ENCODE peak calls at places on chromosomes 3 and 15, in seven cellular contexts. One of them, this sample, is unnamed.

GRCh38 chr3:32797776-32798175 is 20.0 kb upstream of the TRIM71 start:
- DNase-seq in body of pancreas: no peak
- DNase-seq in GM23338: no peak
- DNase-seq in cardiac muscle cell: no peak
- DNase-seq in right lobe of liver: no peak
- DNase-seq in upper lobe of right lung: no peak
- DNase-seq in fibroblast of pulmonary artery: no peak
- DNase-seq in this sample: no peak

GRCh38 chr15:22887157-22887951 is 48.9 kb downstream of the NIPA2 start:
- DNase-seq in body of pancreas: no peak
- DNase-seq in GM23338: no peak
- DNase-seq in cardiac muscle cell: peak
- DNase-seq in right lobe of liver: no peak
- DNase-seq in upper lobe of right lung: no peak
- DNase-seq in fibroblast of pulmonary artery: peak
- DNase-seq in this sample: peak

GRCh38 chr3:160616721-160617120 is 51.4 kb upstream of the KPNA4 start:
- DNase-seq in body of pancreas: no peak
- DNase-seq in GM23338: no peak
- DNase-seq in cardiac muscle cell: peak
- DNase-seq in right lobe of liver: no peak
- DNase-seq in upper lobe of right lung: no peak
- DNase-seq in fibroblast of pulmonary artery: peak
- DNase-seq in this sample: peak

GRCh38 chr3:169771651-169772529 is 1.3 kb upstream of the MYNN start:
- DNase-seq in body of pancreas: peak
- DNase-seq in GM23338: peak
- DNase-seq in cardiac muscle cell: peak
- DNase-seq in right lobe of liver: peak
- DNase-seq in upper lobe of right lung: no peak
- DNase-seq in fibroblast of pulmonary artery: peak
- DNase-seq in this sample: peak

GRCh38 chr3:151553873-151554272 is 93.0 kb upstream of the IGSF10 start:
- DNase-seq in body of pancreas: no peak
- DNase-seq in GM23338: no peak
- DNase-seq in cardiac muscle cell: peak
- DNase-seq in right lobe of liver: no peak
- DNase-seq in upper lobe of right lung: no peak
- DNase-seq in fibroblast of pulmonary artery: peak
- DNase-seq in this sample: no peak

GRCh38 chr3:177333535-177334495 is 136.5 kb upstream of the TBL1XR1 start:
- DNase-seq in body of pancreas: no peak
- DNase-seq in GM23338: no peak
- DNase-seq in cardiac muscle cell: peak
- DNase-seq in right lobe of liver: no peak
- DNase-seq in upper lobe of right lung: no peak
- DNase-seq in fibroblast of pulmonary artery: no peak
- DNase-seq in this sample: no peak

GRCh38 chr3:98763814-98764691 is 913 bp downstream of the ST3GAL6 start:
- DNase-seq in body of pancreas: no peak
- DNase-seq in GM23338: no peak
- DNase-seq in cardiac muscle cell: peak
- DNase-seq in right lobe of liver: no peak
- DNase-seq in upper lobe of right lung: no peak
- DNase-seq in fibroblast of pulmonary artery: peak
- DNase-seq in this sample: no peak

GRCh38 chr3:126962756-126963155 is 20.2 kb upstream of the PLXNA1 start:
- DNase-seq in body of pancreas: no peak
- DNase-seq in GM23338: no peak
- DNase-seq in cardiac muscle cell: no peak
- DNase-seq in right lobe of liver: peak
- DNase-seq in upper lobe of right lung: no peak
- DNase-seq in fibroblast of pulmonary artery: no peak
- DNase-seq in this sample: no peak

GRCh38 chr3:14124223-14124614 is 451 bp downstream of the CHCHD4 start:
- DNase-seq in body of pancreas: peak
- DNase-seq in GM23338: peak
- DNase-seq in cardiac muscle cell: peak
- DNase-seq in right lobe of liver: peak
- DNase-seq in upper lobe of right lung: peak
- DNase-seq in fibroblast of pulmonary artery: peak
- DNase-seq in this sample: no peak

GRCh38 chr3:113933746-113934145 is 14.1 kb upstream of the ZDHHC23 start:
- DNase-seq in body of pancreas: no peak
- DNase-seq in GM23338: no peak
- DNase-seq in cardiac muscle cell: no peak
- DNase-seq in right lobe of liver: no peak
- DNase-seq in upper lobe of right lung: no peak
- DNase-seq in fibroblast of pulmonary artery: no peak
- DNase-seq in this sample: no peak

GRCh38 chr3:152405915-152406802 is 137.4 kb downstream of the MBNL1 start:
- DNase-seq in body of pancreas: no peak
- DNase-seq in GM23338: no peak
- DNase-seq in cardiac muscle cell: peak
- DNase-seq in right lobe of liver: no peak
- DNase-seq in upper lobe of right lung: no peak
- DNase-seq in fibroblast of pulmonary artery: peak
- DNase-seq in this sample: peak

GRCh38 chr3:105398407-105398806 is 31.7 kb downstream of the ALCAM start:
- DNase-seq in body of pancreas: no peak
- DNase-seq in GM23338: no peak
- DNase-seq in cardiac muscle cell: no peak
- DNase-seq in right lobe of liver: no peak
- DNase-seq in upper lobe of right lung: no peak
- DNase-seq in fibroblast of pulmonary artery: no peak
- DNase-seq in this sample: no peak

GRCh38 chr3:136728918-136729317 is 23.3 kb downstream of the STAG1 start:
- DNase-seq in body of pancreas: no peak
- DNase-seq in GM23338: peak
- DNase-seq in cardiac muscle cell: peak
- DNase-seq in right lobe of liver: no peak
- DNase-seq in upper lobe of right lung: no peak
- DNase-seq in fibroblast of pulmonary artery: peak
- DNase-seq in this sample: peak

GRCh38 chr3:160402249-160403027 is 3.0 kb downstream of the SMC4 start:
- DNase-seq in body of pancreas: no peak
- DNase-seq in GM23338: no peak
- DNase-seq in cardiac muscle cell: peak
- DNase-seq in right lobe of liver: no peak
- DNase-seq in upper lobe of right lung: no peak
- DNase-seq in fibroblast of pulmonary artery: peak
- DNase-seq in this sample: peak

GRCh38 chr3:158313344-158313927 is 203.5 kb downstream of the RSRC1 start:
- DNase-seq in body of pancreas: no peak
- DNase-seq in GM23338: peak
- DNase-seq in cardiac muscle cell: peak
- DNase-seq in right lobe of liver: no peak
- DNase-seq in upper lobe of right lung: no peak
- DNase-seq in fibroblast of pulmonary artery: peak
- DNase-seq in this sample: peak

GRCh38 chr15:41695750-41696436 is 35.7 kb downstream of the MGA start:
- DNase-seq in body of pancreas: no peak
- DNase-seq in GM23338: peak
- DNase-seq in cardiac muscle cell: peak
- DNase-seq in right lobe of liver: no peak
- DNase-seq in upper lobe of right lung: no peak
- DNase-seq in fibroblast of pulmonary artery: peak
- DNase-seq in this sample: peak

GRCh38 chr3:189109145-189109544 is 62.6 kb upstream of the TPRG1 start:
- DNase-seq in body of pancreas: no peak
- DNase-seq in GM23338: no peak
- DNase-seq in cardiac muscle cell: no peak
- DNase-seq in right lobe of liver: no peak
- DNase-seq in upper lobe of right lung: no peak
- DNase-seq in fibroblast of pulmonary artery: no peak
- DNase-seq in this sample: no peak

GRCh38 chr3:119170821-119171220 is 2.6 kb upstream of the UPK1B start:
- DNase-seq in body of pancreas: no peak
- DNase-seq in GM23338: no peak
- DNase-seq in cardiac muscle cell: no peak
- DNase-seq in right lobe of liver: no peak
- DNase-seq in upper lobe of right lung: no peak
- DNase-seq in fibroblast of pulmonary artery: no peak
- DNase-seq in this sample: no peak

GRCh38 chr3:150384517-150385212 is 23.4 kb upstream of the TSC22D2 start:
- DNase-seq in body of pancreas: no peak
- DNase-seq in GM23338: peak
- DNase-seq in cardiac muscle cell: peak
- DNase-seq in right lobe of liver: peak
- DNase-seq in upper lobe of right lung: peak
- DNase-seq in fibroblast of pulmonary artery: no peak
- DNase-seq in this sample: peak
- H3K4me3 ChIP-seq in body of pancreas: no peak
- H3K4me3 ChIP-seq in GM23338: peak
- H3K4me3 ChIP-seq in cardiac muscle cell: no peak
- H3K4me3 ChIP-seq in right lobe of liver: no peak
- H3K4me3 ChIP-seq in upper lobe of right lung: peak
- H3K4me3 ChIP-seq in fibroblast of pulmonary artery: no peak
- H3K4me3 ChIP-seq in this sample: no peak

DNA sequence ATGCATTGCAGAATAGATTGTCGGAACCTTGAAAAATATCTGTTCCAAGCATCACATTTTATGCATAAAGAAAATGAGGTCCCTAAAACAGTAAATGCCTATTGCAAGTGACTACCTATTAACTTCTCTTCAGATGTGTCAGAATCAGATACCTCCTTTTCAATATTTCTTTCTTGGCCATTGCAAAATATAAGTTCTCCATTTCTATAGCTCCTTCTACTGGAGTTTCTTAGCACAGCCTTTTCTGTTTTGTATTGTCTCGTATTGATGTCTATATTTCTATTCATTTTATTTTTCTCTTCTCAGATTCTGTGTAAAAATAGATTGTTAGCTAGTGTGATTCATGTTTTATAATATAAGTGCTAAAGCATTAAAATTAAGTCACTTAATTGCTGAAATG is 63.4 kb downstream of the PPARG start:
- DNase-seq in body of pancreas: no peak
- DNase-seq in GM23338: no peak
- DNase-seq in cardiac muscle cell: no peak
- DNase-seq in right lobe of liver: no peak
- DNase-seq in upper lobe of right lung: no peak
- DNase-seq in fibroblast of pulmonary artery: peak
- DNase-seq in this sample: no peak
- TF ChIP-seq CTCF in body of pancreas: no peak
- TF ChIP-seq CTCF in GM23338: no peak
- TF ChIP-seq CTCF in cardiac muscle cell: peak
- TF ChIP-seq CTCF in right lobe of liver: no peak
- TF ChIP-seq CTCF in upper lobe of right lung: no peak
- TF ChIP-seq CTCF in fibroblast of pulmonary artery: peak
- TF ChIP-seq CTCF in this sample: peak

GRCh38 chr3:12192173-12192572 is 33.5 kb upstream of the TIMP4 start:
- DNase-seq in body of pancreas: no peak
- DNase-seq in GM23338: no peak
- DNase-seq in cardiac muscle cell: no peak
- DNase-seq in right lobe of liver: no peak
- DNase-seq in upper lobe of right lung: no peak
- DNase-seq in fibroblast of pulmonary artery: no peak
- DNase-seq in this sample: no peak
- H3K4me3 ChIP-seq in body of pancreas: no peak
- H3K4me3 ChIP-seq in GM23338: no peak
- H3K4me3 ChIP-seq in cardiac muscle cell: no peak
- H3K4me3 ChIP-seq in right lobe of liver: no peak
- H3K4me3 ChIP-seq in upper lobe of right lung: no peak
- H3K4me3 ChIP-seq in fibroblast of pulmonary artery: no peak
- H3K4me3 ChIP-seq in this sample: no peak

DNA sequence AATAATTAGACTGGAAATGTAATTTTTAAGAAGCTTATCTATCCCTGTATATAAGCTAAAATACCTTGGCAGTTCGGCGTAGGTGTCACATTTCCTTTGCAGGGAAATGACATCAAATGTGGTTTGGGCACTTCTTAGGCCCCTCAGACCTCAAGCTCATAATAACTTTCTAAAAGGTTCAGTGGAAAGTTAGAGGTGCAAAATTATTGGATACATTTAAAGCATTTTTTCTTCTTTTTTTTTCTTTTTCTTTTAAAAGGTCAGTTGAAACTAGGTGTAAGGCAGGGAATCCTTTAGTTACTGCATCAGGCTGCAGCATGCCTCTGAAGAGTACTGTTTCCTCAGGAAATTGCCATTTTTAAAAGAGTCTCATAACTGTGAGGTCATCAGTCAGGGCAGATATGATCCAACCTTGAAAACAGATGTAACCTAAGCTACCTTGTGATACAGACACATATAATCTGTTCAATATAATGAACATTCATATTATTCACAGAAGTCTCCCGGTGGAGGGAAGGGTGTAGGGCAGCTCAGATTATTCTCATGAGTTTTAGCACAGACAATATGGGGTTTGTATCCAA is 4.8 kb downstream of the SACM1L start:
- DNase-seq in body of pancreas: no peak
- DNase-seq in GM23338: no peak
- DNase-seq in cardiac muscle cell: no peak
- DNase-seq in right lobe of liver: no peak
- DNase-seq in upper lobe of right lung: no peak
- DNase-seq in fibroblast of pulmonary artery: no peak
- DNase-seq in this sample: no peak
- TF ChIP-seq CTCF in body of pancreas: no peak
- TF ChIP-seq CTCF in GM23338: peak
- TF ChIP-seq CTCF in cardiac muscle cell: no peak
- TF ChIP-seq CTCF in right lobe of liver: no peak
- TF ChIP-seq CTCF in upper lobe of right lung: no peak
- TF ChIP-seq CTCF in fibroblast of pulmonary artery: no peak
- TF ChIP-seq CTCF in this sample: peak

GRCh38 chr3:50242778-50243551 is 7.0 kb downstream of the GNAI2 start:
- DNase-seq in body of pancreas: no peak
- DNase-seq in GM23338: peak
- DNase-seq in cardiac muscle cell: peak
- DNase-seq in right lobe of liver: peak
- DNase-seq in upper lobe of right lung: peak
- DNase-seq in fibroblast of pulmonary artery: peak
- DNase-seq in this sample: peak
- H3K4me3 ChIP-seq in body of pancreas: no peak
- H3K4me3 ChIP-seq in GM23338: peak
- H3K4me3 ChIP-seq in cardiac muscle cell: no peak
- H3K4me3 ChIP-seq in right lobe of liver: no peak
- H3K4me3 ChIP-seq in upper lobe of right lung: peak
- H3K4me3 ChIP-seq in fibroblast of pulmonary artery: no peak
- H3K4me3 ChIP-seq in this sample: no peak